ENCODE peak calls at places on chromosomes 1 and 21, in six cellular contexts. E, W, R, B, J and H are unnamed samples.

GRCh38 chr1:213989071-213989739 is 1.4 kb downstream of the PROX1 start:
- DNase-seq in E (no peak), R (peak; percentile 42), J (peak; percentile 70), W (no peak), B (no peak), H (no peak)

GRCh38 chr1:202213361-202214088 is 19.9 kb downstream of the LGR6 start:
- DNase-seq in R (no peak), B (no peak), E (peak; percentile 44), J (no peak), W (peak; percentile 72), H (peak; percentile 26)

GRCh38 chr1:157682710-157683437 is 17.7 kb downstream of the FCRL3 start:
- DNase-seq in J (no peak), E (no peak), B (no peak), W (no peak), R (no peak), H (no peak)

GRCh38 chr1:149936992-149937705 is 470 bp upstream of the MTMR11 start:
- DNase-seq in B (no peak), R (peak; percentile 36), W (peak; percentile 83), J (peak; percentile 41), E (no peak), H (no peak)

GRCh38 chr21:29196021-29196663 is 65.7 kb downstream of the MAP3K7CL start:
- DNase-seq in R (peak; percentile 90), W (peak; percentile 76), B (peak; percentile 90), J (peak; percentile 70), E (peak; percentile 64), H (peak; percentile 95)

GRCh38 chr1:8348777-8349472 is 31.0 kb downstream of the SLC45A1 start:
- DNase-seq in E (peak; percentile 93), J (peak; percentile 48), W (peak; percentile 56), B (no peak), R (peak; percentile 48), H (peak; percentile 71)

GRCh38 chr1:117534995-117535467 is 70.8 kb upstream of the TENT5C start:
- DNase-seq in W (peak; percentile 5), B (peak; percentile 28), R (peak; percentile 47), J (peak; percentile 31), E (peak; percentile 78), H (peak; percentile 78)

GRCh38 chr1:99438656-99439055 is 174.4 kb downstream of the PLPPR4 start:
- DNase-seq in B (no peak), R (no peak), E (no peak), J (no peak), W (no peak), H (no peak)

GRCh38 chr1:44411861-44412260 is 6.8 kb downstream of the RNF220 start:
- DNase-seq in J (no peak), B (no peak), R (no peak), E (no peak), W (no peak), H (no peak)

GRCh38 chr1:204563780-204564179 is 47.6 kb downstream of the MDM4 start:
- DNase-seq in B (no peak), J (no peak), E (no peak), W (no peak), R (no peak), H (no peak)

GRCh38 chr21:36129219-36129618 is 5.7 kb upstream of the CBR3 start:
- DNase-seq in E (no peak), W (no peak), J (no peak), R (no peak), B (no peak), H (peak; percentile 21)

GRCh38 chr1:70462611-70463010 is 51.5 kb downstream of the CTH start:
- DNase-seq in J (no peak), E (no peak), B (no peak), W (no peak), R (no peak), H (no peak)

GRCh38 chr1:226135059-226135651 is 51.4 kb downstream of the ACBD3 start:
- DNase-seq in J (peak; percentile 50), R (peak; percentile 37), W (no peak), E (no peak), B (no peak), H (no peak)

GRCh38 chr1:52976183-52977035 is 49.3 kb downstream of the SCP2 start:
- DNase-seq in R (no peak), B (no peak), J (no peak), W (no peak), E (peak; percentile 27), H (peak; percentile 33)

GRCh38 chr21:31334648-31335121 is 9.4 kb downstream of the TIAM1 start:
- DNase-seq in J (no peak), B (no peak), R (no peak), E (no peak), W (no peak), H (no peak)

GRCh38 chr1:115976062-115976899 is at the start of gene SLC22A15:
- DNase-seq in E (peak; percentile 36), W (peak; percentile 15), B (peak; percentile 17), J (no peak), R (no peak), H (peak; percentile 97)

GRCh38 chr21:33686386-33686785 is 44.1 kb downstream of the ITSN1 start:
- DNase-seq in E (no peak), R (no peak), W (no peak), B (no peak), J (no peak), H (no peak)

GRCh38 chr1:160018900-160019299 is 12.9 kb downstream of the PIGM start:
- DNase-seq in J (no peak), R (no peak), E (no peak), W (no peak), B (no peak), H (peak; percentile 25)

GRCh38 chr1:79089946-79090345 is 83.4 kb upstream of the ADGRL4 start:
- DNase-seq in R (no peak), B (no peak), E (no peak), J (no peak), W (no peak), H (no peak)

GRCh38 chr1:167934407-167935251 is 1.9 kb upstream of the DCAF6 start:
- DNase-seq in E (no peak), B (no peak), R (peak; percentile 4), W (no peak), J (no peak), H (peak; percentile 46)

GRCh38 chr1:9842781-9843575 is 19.2 kb upstream of the CLSTN1 start:
- DNase-seq in E (no peak), W (no peak), J (no peak), R (no peak), B (no peak), H (no peak)

GRCh38 chr1:179952181-179952580 is 2.4 kb upstream of the CEP350 start:
- DNase-seq in E (no peak), B (no peak), J (no peak), W (no peak), R (no peak), H (peak; percentile 67)

GRCh38 chr1:62384276-62385005 is 52.4 kb upstream of the USP1 start:
- DNase-seq in J (no peak), B (no peak), W (no peak), E (no peak), R (peak; percentile 60), H (no peak)

DNA sequence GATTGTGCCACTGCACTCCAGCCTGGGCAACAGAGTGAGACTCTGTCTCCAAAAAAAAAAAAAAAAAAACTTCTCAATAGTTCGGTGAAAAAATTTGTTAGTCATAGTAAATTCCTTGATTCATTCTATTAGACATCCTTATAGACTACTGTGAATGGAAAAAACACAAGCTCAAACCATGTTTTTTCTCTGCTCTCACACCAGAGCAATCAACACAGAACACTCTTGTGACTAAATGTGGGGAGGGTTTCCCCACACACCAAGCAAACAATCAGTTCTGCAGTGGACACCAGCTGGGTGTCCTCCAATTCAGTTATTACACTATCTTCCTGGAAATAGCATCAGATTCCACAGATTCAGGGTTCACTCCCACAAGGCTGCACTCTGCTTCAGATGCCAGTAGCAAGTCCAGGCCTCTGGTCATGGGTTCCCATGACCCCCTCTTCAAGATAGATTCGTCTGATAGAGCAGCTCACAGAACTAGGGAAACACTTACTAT is 69.1 kb upstream of the TEKT2 start:
- DNase-seq in J (no peak), E (no peak), B (no peak), R (no peak), W (no peak), H (no peak)
- TF ChIP-seq MYC in J (no peak), E (no peak), B (no peak), R (no peak), W (no peak), H (no peak)

GRCh38 chr1:153483776-153484175 is 23.3 kb upstream of the S100A7 start:
- DNase-seq in W (no peak), B (no peak), R (no peak), J (no peak), E (no peak), H (no peak)

GRCh38 chr1:153490272-153491051 is 30.0 kb upstream of the S100A7 start:
- DNase-seq in J (no peak), R (no peak), B (no peak), W (peak; percentile 47), E (no peak), H (peak; percentile 69)

GRCh38 chr1:153485880-153486279 is 25.4 kb upstream of the S100A7 start:
- DNase-seq in B (no peak), E (no peak), W (no peak), J (no peak), R (no peak), H (no peak)

GRCh38 chr1:153493343-153493960 is 33.0 kb upstream of the S100A7 start:
- DNase-seq in W (no peak), B (no peak), J (no peak), E (no peak), R (no peak), H (no peak)

DNA sequence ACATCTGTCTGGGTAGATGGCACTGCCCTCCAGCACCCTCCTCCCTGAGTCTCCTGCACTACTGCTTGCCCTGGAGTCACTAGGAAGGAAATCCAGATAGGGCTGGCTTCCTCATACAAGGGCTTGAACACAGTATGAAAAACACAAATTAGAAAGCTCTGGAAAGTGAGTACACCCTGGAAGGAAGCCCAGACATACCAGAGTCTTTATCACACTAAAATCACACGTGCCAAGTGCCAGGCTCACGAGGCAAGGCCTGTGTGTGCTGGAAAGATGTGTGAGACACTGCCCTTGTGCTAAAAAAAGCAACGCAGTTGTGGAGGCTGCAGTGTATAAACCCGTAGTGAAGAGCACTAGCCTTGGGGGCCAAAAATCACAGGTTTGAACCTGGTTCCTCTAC is 28.3 kb upstream of the S100A7 start:
- DNase-seq in R (no peak), J (no peak), E (no peak), B (no peak), W (no peak), H (no peak)
- TF ChIP-seq MYC in R (no peak), J (no peak), E (no peak), B (no peak), W (no peak), H (no peak)

DNA sequence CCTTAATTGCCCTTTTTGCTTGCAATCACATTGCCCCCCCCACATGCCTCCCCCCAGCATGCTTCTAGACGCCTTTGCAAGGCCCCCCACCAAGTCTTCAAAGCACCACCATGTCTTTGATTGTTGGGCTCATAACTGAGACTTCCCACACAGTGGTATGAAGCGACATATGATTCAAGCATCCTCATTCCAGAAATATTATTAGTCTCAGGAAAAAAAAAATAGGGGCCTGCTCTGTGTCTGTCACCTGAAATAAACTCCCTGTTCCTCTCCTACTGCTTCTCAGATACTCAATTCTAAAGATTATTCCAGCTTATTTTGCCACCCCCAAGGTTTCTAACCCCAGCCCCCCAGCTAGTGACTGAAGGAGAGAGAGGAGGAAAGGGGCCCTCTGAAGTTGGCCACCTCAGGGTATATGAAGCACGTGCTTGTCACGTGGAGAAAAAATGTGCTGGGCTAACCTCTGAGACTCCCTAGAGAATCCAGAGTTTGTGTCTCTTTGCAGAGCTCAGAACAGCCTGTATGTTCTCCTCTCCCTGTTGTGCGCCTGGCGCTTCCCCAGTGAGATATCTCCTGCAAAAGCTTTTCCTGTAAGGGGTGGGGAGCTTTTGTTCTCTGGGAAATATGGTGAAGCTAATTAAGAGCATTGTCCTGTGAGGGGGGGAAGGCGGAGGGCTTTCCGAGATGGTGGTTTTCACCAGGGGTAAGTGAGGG is 35.9 kb upstream of the RASAL2 start:
- DNase-seq in B (no peak), J (no peak), E (no peak), R (peak; percentile 38), W (no peak), H (peak; percentile 64)
- TF ChIP-seq MYC in B (no peak), J (no peak), E (no peak), R (no peak), W (no peak), H (peak; percentile 45)

GRCh38 chr1:151146072-151146415 is 387 bp downstream of the SEMA6C start:
- DNase-seq in B (no peak), E (no peak), R (peak; percentile 29), J (no peak), W (no peak), H (no peak)
- TF ChIP-seq MYC in B (no peak), E (no peak), R (no peak), J (no peak), W (no peak), H (no peak)